ENCODE peak calls at places on chromosome 1, in seven cellular contexts. L is activated CD8-positive, alpha-beta memory T cell treated with anti-CD3 and anti-CD28 coated beads for 48 hours; U is GM19239; W is iPS-NIHi11; V is activated CD4-positive, CD25-positive, alpha-beta regulatory T cell treated with anti-CD3 and anti-CD28 coated beads, Interleukin-2, amount 50 U/mL, for 72 hours; Z is WTC11; P is GM13977. C is an unnamed sample.
A peak's percentile ranks its signal among the peaks of the same experiment; 100 is the strongest.

GRCh38 chr1:46528297-46528955 is 23.0 kb downstream of the KNCN start:
- DNase-seq in W (no peak), P (no peak), U (no peak), L (no peak), V (no peak), Z (no peak), C (no peak)

GRCh38 chr1:153627797-153628626 is at the start of gene S100A1:
- DNase-seq in W (no peak), V (no peak), U (no peak), Z (no peak), P (no peak), L (no peak), C (no peak)

GRCh38 chr1:46369542-46370213 is 24.4 kb upstream of the FAAH start:
- DNase-seq in U (no peak), P (no peak), Z (no peak), L (no peak), V (no peak), W (no peak), C (no peak)

GRCh38 chr1:160217466-160218165 is 12.4 kb downstream of the PEA15 start:
- DNase-seq in W (no peak), P (no peak), U (no peak), Z (no peak), L (no peak), V (no peak), C (no peak)

GRCh38 chr1:208202333-208202987 is 41.7 kb downstream of the PLXNA2 start:
- DNase-seq in P (no peak), L (no peak), W (no peak), V (no peak), U (no peak), Z (no peak), C (no peak)

GRCh38 chr1:198493324-198493723 is 47.2 kb downstream of the ATP6V1G3 start:
- DNase-seq in W (no peak), V (no peak), L (no peak), P (no peak), Z (no peak), U (no peak), C (no peak)

GRCh38 chr1:244273845-244274619 is 177.7 kb downstream of the ADSS2 start:
- DNase-seq in L (no peak), Z (no peak), W (no peak), U (no peak), V (no peak), P (no peak), C (peak; percentile 72)

GRCh38 chr1:204345941-204346678 is 13.6 kb downstream of the PLEKHA6 start:
- DNase-seq in P (no peak), W (no peak), U (no peak), Z (no peak), V (no peak), L (no peak), C (no peak)

GRCh38 chr1:158149577-158150269 is 31.0 kb upstream of the CD1D start:
- DNase-seq in Z (peak; percentile 87), P (peak; percentile 60), U (peak; percentile 45), V (peak; percentile 75), L (peak; percentile 56), W (peak; percentile 98), C (peak; percentile 93)

GRCh38 chr1:16122361-16122881 is 33.4 kb downstream of the EPHA2 start:
- DNase-seq in Z (no peak), L (no peak), P (no peak), W (no peak), V (no peak), U (no peak), C (peak; percentile 46)

C was measured in CD14-positive monocyte.